ENCODE peak calls at places on chromosomes 5 and 9, in ten cellular contexts. U is tibial artery, A is right atrium auricular region, B is progenitor cell of endocrine pancreas, C is nephron progenitor cell, P is WERI-Rb-1, N is cardiac fibroblast, L is foreskin fibroblast, S is spleen, O is heart right ventricle. J is an unnamed sample.

GRCh38 chr5:111735829-111736228 is 21.2 kb downstream of the NREP start:
- DNase-seq in C (no peak), S (no peak), U (peak; percentile 29), B (no peak), N (peak; percentile 83), A (no peak), L (peak; percentile 98), O (no peak), P (peak; percentile 30), J (no peak)

GRCh38 chr9:31119882-31120481 is 1264.5 kb upstream of the ACO1 start:
- DNase-seq in B (no peak), O (no peak), L (peak; percentile 2), C (no peak), S (no peak), U (no peak), P (peak; percentile 19), A (no peak), N (peak; percentile 72), J (peak; percentile 11)

GRCh38 chr5:113489299-113489698 is 1.0 kb upstream of the MCC start:
- DNase-seq in C (no peak), B (no peak), N (peak; percentile 97), S (no peak), O (no peak), L (peak; percentile 97), A (peak; percentile 68), U (peak; percentile 59), P (no peak), J (peak; percentile 72)

GRCh38 chr5:139647406-139648204 is 544 bp upstream of the CXXC5 start:
- DNase-seq in B (no peak), S (no peak), N (no peak), O (no peak), A (no peak), P (no peak), U (peak; percentile 19), L (no peak), C (peak; percentile 9), J (no peak)

GRCh38 chr5:138111937-138112336 is 27.3 kb downstream of the NME5 start:
- DNase-seq in B (no peak), P (no peak), N (no peak), C (no peak), L (no peak), O (no peak), A (no peak), S (no peak), U (no peak), J (no peak)

GRCh38 chr9:108271236-108271635 is 584.5 kb downstream of the ACTL7B start:
- DNase-seq in S (no peak), O (no peak), B (no peak), N (no peak), P (peak; percentile 30), L (no peak), U (no peak), A (no peak), C (no peak), J (no peak)

GRCh38 chr5:157564149-157564711 is 11.3 kb downstream of the ADAM19 start:
- DNase-seq in B (no peak), U (peak; percentile 41), S (no peak), P (peak; percentile 71), O (no peak), N (no peak), C (no peak), L (no peak), A (no peak), J (peak; percentile 43)

GRCh38 chr5:19739691-19740090 is 248.3 kb downstream of the CDH18 start:
- DNase-seq in U (no peak), B (no peak), A (no peak), L (no peak), P (no peak), O (no peak), S (no peak), N (no peak), C (no peak), J (no peak)

GRCh38 chr9:63816742-63817621 is 1468.0 kb downstream of the FOXD4L5 start:
- DNase-seq in B (peak; percentile 85), A (peak; percentile 73), P (peak; percentile 32), S (peak; percentile 95), U (peak; percentile 69), C (peak; percentile 90), N (peak; percentile 89), O (peak; percentile 86), L (peak; percentile 93), J (peak; percentile 87)

DNA sequence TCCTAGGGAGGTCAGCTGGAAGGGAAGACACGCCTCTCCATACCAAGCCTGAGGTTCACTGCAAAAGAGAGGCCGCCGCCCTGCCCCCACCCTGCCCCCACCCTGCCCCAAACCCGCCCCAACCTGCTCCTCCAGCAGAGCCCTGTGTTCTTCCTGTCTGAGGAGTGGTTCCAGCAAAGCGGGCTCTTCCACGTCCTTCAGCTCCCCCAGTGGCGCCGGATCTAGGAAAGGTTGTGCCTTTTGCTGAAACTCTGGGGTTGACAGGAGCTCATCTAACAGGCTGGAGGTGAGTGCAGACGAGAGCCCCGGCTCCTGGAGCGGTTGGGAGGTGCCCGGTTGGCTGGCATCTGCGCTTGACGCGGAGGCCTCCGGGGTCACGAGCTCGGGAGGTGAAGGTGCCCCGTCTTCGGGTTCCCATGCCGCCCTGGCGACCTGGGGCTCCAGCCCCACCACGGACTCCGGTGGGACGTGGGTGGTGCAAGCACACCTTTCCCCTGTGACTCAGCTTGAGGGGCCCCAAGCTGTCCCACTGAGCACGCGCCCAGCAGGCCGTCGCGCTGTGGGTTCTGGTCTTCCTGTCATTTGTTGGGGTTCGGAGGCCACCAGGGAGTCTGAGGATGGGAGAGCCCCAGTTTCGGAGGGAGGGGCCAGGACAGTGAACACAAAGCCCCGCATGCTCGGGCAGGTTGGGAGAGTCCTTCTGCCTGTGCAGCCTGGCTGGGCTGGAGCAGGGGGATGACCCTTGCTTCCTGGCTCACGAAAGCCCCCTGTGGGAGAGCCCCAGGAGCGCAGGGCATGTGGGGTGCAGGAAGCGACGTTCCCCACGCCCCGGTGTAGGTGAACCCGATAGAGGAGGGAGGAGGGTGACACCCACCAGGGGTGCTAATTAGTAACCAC is 1467.1 kb downstream of the FOXD4L5 start:
- DNase-seq in O (peak; percentile 47), P (peak; percentile 33), A (peak; percentile 79), B (peak; percentile 62), S (peak; percentile 97), L (peak; percentile 32), C (peak; percentile 41), N (peak; percentile 11), U (peak; percentile 42), J (peak; percentile 62)
- TF ChIP-seq CTCF in O (no peak), P (no peak), A (no peak), B (no peak), S (no peak), L (no peak), C (no peak), N (no peak), U (no peak), J (no peak)

DNA sequence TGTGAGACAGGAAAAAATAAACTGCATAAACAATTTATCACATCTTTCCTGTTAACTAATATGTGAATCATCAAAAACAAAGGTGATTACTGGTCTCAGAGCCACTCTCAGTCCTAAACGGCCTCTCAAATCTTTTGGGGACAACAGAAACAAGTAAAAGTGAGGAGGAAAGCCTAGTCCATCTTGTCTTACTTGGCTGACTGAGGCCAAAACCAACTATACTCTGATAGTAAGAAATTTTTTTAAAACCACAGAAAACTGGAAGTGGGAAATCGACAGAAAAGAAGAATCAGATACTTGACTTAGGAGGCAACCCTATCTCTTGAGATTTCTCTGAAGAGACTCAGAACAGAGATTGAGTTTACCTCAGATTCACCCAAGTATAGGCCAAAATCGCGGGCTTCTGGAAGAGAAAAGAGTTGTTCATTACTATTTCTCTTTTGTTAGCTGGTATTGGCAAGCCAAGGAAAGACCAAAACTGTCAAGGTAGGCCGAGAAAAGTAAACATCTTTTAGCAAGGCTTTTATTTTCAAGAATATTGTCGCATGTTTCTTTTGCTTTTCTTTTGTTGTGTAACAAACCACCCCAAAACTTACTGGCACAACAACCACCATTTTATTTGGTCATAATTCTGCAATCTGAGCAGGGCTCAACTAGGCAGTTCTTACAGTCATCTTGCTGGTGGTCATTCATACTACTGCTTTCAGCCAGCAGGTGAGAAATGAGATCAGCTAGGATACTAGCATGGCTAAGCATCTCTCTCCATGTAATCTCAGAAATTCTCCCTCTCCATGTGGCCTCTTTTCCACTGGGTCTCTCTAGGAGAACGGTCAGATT is 46.1 kb downstream of the RFX3 start:
- DNase-seq in U (no peak), C (no peak), O (no peak), N (no peak), A (no peak), P (peak; percentile 30), B (no peak), L (no peak), S (no peak), J (no peak)
- TF ChIP-seq CTCF in U (no peak), C (no peak), O (no peak), N (no peak), A (no peak), P (no peak), B (no peak), L (no peak), S (no peak), J (no peak)

GRCh38 chr9:130217838-130218237 is 45.6 kb downstream of the NCS1 start:
- DNase-seq in L (no peak), U (no peak), N (no peak), P (no peak), S (no peak), A (no peak), O (no peak), B (no peak), C (no peak), J (no peak)

GRCh38 chr9:130222833-130223232 is 42.7 kb upstream of the HMCN2 start:
- DNase-seq in S (no peak), L (no peak), P (no peak), B (no peak), O (no peak), A (no peak), N (no peak), C (no peak), U (no peak), J (no peak)

GRCh38 chr9:130225071-130225470 is 40.5 kb upstream of the HMCN2 start:
- DNase-seq in B (no peak), U (no peak), C (no peak), N (no peak), P (peak; percentile 69), S (no peak), A (no peak), L (no peak), O (no peak), J (no peak)

GRCh38 chr9:130219661-130220081 is 45.9 kb upstream of the HMCN2 start:
- DNase-seq in N (no peak), L (no peak), P (peak; percentile 85), B (no peak), U (no peak), O (no peak), A (no peak), C (no peak), S (no peak), J (no peak)

GRCh38 chr9:130220351-130220750 is 45.2 kb upstream of the HMCN2 start:
- DNase-seq in S (no peak), O (no peak), P (peak; percentile 76), N (peak; percentile 72), C (peak; percentile 52), U (no peak), A (no peak), B (no peak), L (peak; percentile 66), J (no peak)
- TF ChIP-seq CTCF in S (no peak), O (peak; percentile 12), P (peak; percentile 61), N (peak; percentile 23), C (peak; percentile 29), U (peak; percentile 24), A (no peak), B (no peak), L (peak; percentile 29), J (no peak)

GRCh38 chr9:128102861-128103588 is 24.5 kb downstream of the PTGES2 start:
- DNase-seq in B (no peak), S (peak; percentile 75), L (no peak), U (no peak), C (peak; percentile 58), N (no peak), P (peak; percentile 48), A (no peak), O (no peak), J (no peak)

GRCh38 chr9:128101690-128102089 is 25.8 kb downstream of the PTGES2 start:
- DNase-seq in S (peak; percentile 78), L (no peak), A (no peak), P (no peak), U (no peak), C (no peak), O (peak; percentile 64), B (no peak), N (no peak), J (no peak)

GRCh38 chr9:128102196-128102595 is 25.3 kb downstream of the PTGES2 start:
- DNase-seq in B (no peak), N (no peak), U (no peak), A (no peak), S (no peak), C (no peak), L (no peak), P (no peak), O (no peak), J (no peak)

GRCh38 chr9:128104171-128104618 is 23.3 kb downstream of the PTGES2 start:
- DNase-seq in U (no peak), B (no peak), L (no peak), P (no peak), C (no peak), N (no peak), O (no peak), A (no peak), S (peak; percentile 63), J (no peak)

GRCh38 chr9:128103589-128103962 is 24.0 kb downstream of the PTGES2 start:
- DNase-seq in O (no peak), L (no peak), A (no peak), P (peak; percentile 56), C (no peak), N (no peak), B (no peak), S (peak; percentile 73), U (no peak), J (no peak)
- TF ChIP-seq CTCF in O (no peak), L (no peak), A (no peak), P (peak; percentile 70), C (peak; percentile 23), N (no peak), B (peak; percentile 34), S (peak; percentile 22), U (no peak), J (no peak)